ENCODE peak calls at places on chromosomes 16 and 17, in five cellular contexts. One of them, this sample, is unnamed.

GRCh38 chr17:70365098-70365583 is 195.8 kb downstream of the KCNJ2 start:
- DNase-seq in H1: no peak
- DNase-seq in K562: no peak
- DNase-seq in HepG2: no peak
- DNase-seq in GM12878: peak
- DNase-seq in this sample: no peak

GRCh38 chr17:43900183-43900857 is 7.0 kb downstream of the MPP2 start:
- DNase-seq in H1: peak
- DNase-seq in HepG2: peak
- DNase-seq in K562: peak
- DNase-seq in GM12878: no peak
- DNase-seq in this sample: peak

GRCh38 chr16:3879887-3880564 is 487 bp downstream of the CREBBP start:
- DNase-seq in GM12878: no peak
- DNase-seq in H1: no peak
- DNase-seq in K562: peak
- DNase-seq in HepG2: no peak
- DNase-seq in this sample: peak

GRCh38 chr17:13562271-13562800 is 39.4 kb downstream of the HS3ST3A1 start:
- DNase-seq in GM12878: no peak
- DNase-seq in H1: no peak
- DNase-seq in HepG2: no peak
- DNase-seq in K562: peak
- DNase-seq in this sample: no peak

GRCh38 chr17:44097110-44097810 is 26.2 kb downstream of the HDAC5 start:
- DNase-seq in GM12878: no peak
- DNase-seq in K562: peak
- DNase-seq in H1: no peak
- DNase-seq in HepG2: peak
- DNase-seq in this sample: no peak

GRCh38 chr16:83940630-83941378 is 12.2 kb upstream of the OSGIN1 start:
- DNase-seq in K562: no peak
- DNase-seq in H1: no peak
- DNase-seq in HepG2: no peak
- DNase-seq in GM12878: no peak
- DNase-seq in this sample: no peak

GRCh38 chr17:45783593-45784292 is 377 bp upstream of the CRHR1 start:
- DNase-seq in GM12878: no peak
- DNase-seq in HepG2: no peak
- DNase-seq in H1: no peak
- DNase-seq in K562: peak
- DNase-seq in this sample: peak

GRCh38 chr17:58576679-58577367 is 62.4 kb upstream of the MTMR4 start:
- DNase-seq in GM12878: no peak
- DNase-seq in K562: peak
- DNase-seq in H1: no peak
- DNase-seq in HepG2: peak
- DNase-seq in this sample: no peak

GRCh38 chr17:42288985-42289862 is 926 bp downstream of the STAT5A start:
- DNase-seq in GM12878: no peak
- DNase-seq in HepG2: no peak
- DNase-seq in K562: peak
- DNase-seq in H1: peak
- DNase-seq in this sample: no peak

GRCh38 chr16:50470687-50471086 is 77.5 kb upstream of the NKD1 start:
- DNase-seq in K562: no peak
- DNase-seq in H1: no peak
- DNase-seq in GM12878: no peak
- DNase-seq in HepG2: no peak
- DNase-seq in this sample: no peak

GRCh38 chr16:30567991-30568638 is 3.4 kb downstream of the ZNF688 start:
- DNase-seq in GM12878: peak
- DNase-seq in K562: no peak
- DNase-seq in H1: no peak
- DNase-seq in HepG2: peak
- DNase-seq in this sample: no peak

GRCh38 chr17:48625502-48626201 is 506 bp downstream of the HOXB9 start:
- DNase-seq in H1: peak
- DNase-seq in HepG2: no peak
- DNase-seq in GM12878: no peak
- DNase-seq in K562: peak
- DNase-seq in this sample: no peak

GRCh38 chr16:4940719-4941118 is 3.8 kb upstream of the PPL start:
- DNase-seq in GM12878: no peak
- DNase-seq in HepG2: no peak
- DNase-seq in K562: no peak
- DNase-seq in H1: no peak
- DNase-seq in this sample: no peak

GRCh38 chr17:31696184-31696602 is 162.9 kb downstream of the COPRS start:
- DNase-seq in H1: peak
- DNase-seq in K562: no peak
- DNase-seq in HepG2: peak
- DNase-seq in GM12878: no peak
- DNase-seq in this sample: peak

GRCh38 chr16:84795338-84796053 is 24.3 kb upstream of the CRISPLD2 start:
- DNase-seq in H1: no peak
- DNase-seq in HepG2: no peak
- DNase-seq in K562: no peak
- DNase-seq in GM12878: no peak
- DNase-seq in this sample: no peak

GRCh38 chr17:73782641-73783381 is 138.6 kb upstream of the SDK2 start:
- DNase-seq in GM12878: no peak
- DNase-seq in K562: peak
- DNase-seq in H1: no peak
- DNase-seq in HepG2: no peak
- DNase-seq in this sample: no peak

GRCh38 chr17:33871720-33872535 is 383.2 kb upstream of the CCL2 start:
- DNase-seq in H1: no peak
- DNase-seq in HepG2: no peak
- DNase-seq in K562: peak
- DNase-seq in GM12878: no peak
- DNase-seq in this sample: no peak

GRCh38 chr17:76240461-76241204 is at the start of gene RNF157:
- DNase-seq in K562: peak
- DNase-seq in GM12878: no peak
- DNase-seq in H1: peak
- DNase-seq in HepG2: peak
- DNase-seq in this sample: peak

GRCh38 chr16:75559564-75560372 is 3.7 kb upstream of the TMEM231 start:
- DNase-seq in GM12878: no peak
- DNase-seq in H1: no peak
- DNase-seq in K562: peak
- DNase-seq in HepG2: no peak
- DNase-seq in this sample: no peak
- H3K9ac ChIP-seq in GM12878: no peak
- H3K9ac ChIP-seq in H1: no peak
- H3K9ac ChIP-seq in K562: no peak
- H3K9ac ChIP-seq in HepG2: no peak
- H3K9ac ChIP-seq in this sample: no peak

GRCh38 chr17:62805234-62805633 is 2.9 kb downstream of the MARCHF10 start:
- DNase-seq in H1: no peak
- DNase-seq in HepG2: no peak
- DNase-seq in K562: no peak
- DNase-seq in GM12878: no peak
- DNase-seq in this sample: no peak

GRCh38 chr17:62809656-62810055 is 1.5 kb upstream of the MARCHF10 start:
- DNase-seq in HepG2: no peak
- DNase-seq in K562: no peak
- DNase-seq in GM12878: no peak
- DNase-seq in H1: no peak
- DNase-seq in this sample: no peak

GRCh38 chr17:62804822-62805221 is 3.3 kb downstream of the MARCHF10 start:
- DNase-seq in K562: no peak
- DNase-seq in H1: no peak
- DNase-seq in GM12878: no peak
- DNase-seq in HepG2: no peak
- DNase-seq in this sample: no peak

GRCh38 chr17:62808576-62808970 is 459 bp upstream of the MARCHF10 start:
- DNase-seq in K562: no peak
- DNase-seq in H1: no peak
- DNase-seq in HepG2: no peak
- DNase-seq in GM12878: no peak
- DNase-seq in this sample: no peak

DNA sequence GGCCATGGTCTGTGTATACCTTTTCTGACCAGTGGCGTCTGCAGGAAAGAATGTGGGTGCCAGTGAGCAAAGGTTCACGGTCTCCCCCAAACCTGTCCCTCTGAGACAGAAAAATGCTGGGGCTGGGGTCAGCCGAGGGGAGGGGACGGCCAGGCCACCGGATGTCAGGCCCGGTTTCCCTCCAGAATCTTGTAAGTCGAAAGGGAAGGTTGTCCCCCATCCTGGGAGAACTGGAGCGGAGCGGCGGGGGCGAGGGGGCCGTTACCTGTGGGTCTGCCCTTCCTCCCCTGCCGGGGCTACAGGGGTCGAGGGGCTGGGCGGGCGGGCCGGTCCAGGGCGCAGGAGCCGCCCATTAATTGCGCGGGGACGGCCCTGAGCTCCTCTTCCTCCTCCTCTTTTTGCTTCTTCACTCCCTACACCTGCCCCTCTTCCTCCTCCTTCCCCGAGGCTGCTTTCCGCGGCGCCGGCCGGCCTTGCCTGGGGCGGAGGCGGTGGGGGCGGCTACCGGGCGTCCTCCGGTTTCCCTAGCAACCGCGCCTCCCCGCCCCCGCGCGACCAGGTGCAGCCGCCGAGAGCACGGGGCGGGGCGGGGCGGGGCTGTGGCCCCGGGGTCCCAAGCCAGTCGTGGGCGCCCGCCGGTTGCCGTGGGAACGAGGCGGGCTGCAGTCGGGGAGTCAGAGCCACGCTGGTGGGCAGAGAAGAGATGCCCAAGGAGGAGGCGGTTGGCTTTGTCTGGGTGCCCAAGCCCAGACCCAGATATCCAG is at the start of gene MARCHF10:
- DNase-seq in K562: peak
- DNase-seq in H1: peak
- DNase-seq in HepG2: no peak
- DNase-seq in GM12878: no peak
- DNase-seq in this sample: peak
- TF ChIP-seq USF2 in K562: no peak
- TF ChIP-seq USF2 in H1: no peak
- TF ChIP-seq USF2 in HepG2: no peak
- TF ChIP-seq USF2 in GM12878: no peak
- TF ChIP-seq USF2 in this sample: no peak

GRCh38 chr16:87784812-87785211 is 19.0 kb upstream of the KLHDC4 start:
- DNase-seq in K562: no peak
- DNase-seq in HepG2: peak
- DNase-seq in H1: no peak
- DNase-seq in GM12878: no peak
- DNase-seq in this sample: no peak

GRCh38 chr16:87792205-87792565 is 26.4 kb upstream of the KLHDC4 start:
- DNase-seq in GM12878: no peak
- DNase-seq in H1: no peak
- DNase-seq in K562: no peak
- DNase-seq in HepG2: no peak
- DNase-seq in this sample: no peak

GRCh38 chr16:87790278-87791023 is 24.7 kb upstream of the KLHDC4 start:
- DNase-seq in K562: no peak
- DNase-seq in H1: no peak
- DNase-seq in HepG2: no peak
- DNase-seq in GM12878: no peak
- DNase-seq in this sample: peak

GRCh38 chr16:87791295-87792204 is 25.8 kb upstream of the KLHDC4 start:
- DNase-seq in HepG2: no peak
- DNase-seq in H1: no peak
- DNase-seq in GM12878: no peak
- DNase-seq in K562: no peak
- DNase-seq in this sample: no peak

DNA sequence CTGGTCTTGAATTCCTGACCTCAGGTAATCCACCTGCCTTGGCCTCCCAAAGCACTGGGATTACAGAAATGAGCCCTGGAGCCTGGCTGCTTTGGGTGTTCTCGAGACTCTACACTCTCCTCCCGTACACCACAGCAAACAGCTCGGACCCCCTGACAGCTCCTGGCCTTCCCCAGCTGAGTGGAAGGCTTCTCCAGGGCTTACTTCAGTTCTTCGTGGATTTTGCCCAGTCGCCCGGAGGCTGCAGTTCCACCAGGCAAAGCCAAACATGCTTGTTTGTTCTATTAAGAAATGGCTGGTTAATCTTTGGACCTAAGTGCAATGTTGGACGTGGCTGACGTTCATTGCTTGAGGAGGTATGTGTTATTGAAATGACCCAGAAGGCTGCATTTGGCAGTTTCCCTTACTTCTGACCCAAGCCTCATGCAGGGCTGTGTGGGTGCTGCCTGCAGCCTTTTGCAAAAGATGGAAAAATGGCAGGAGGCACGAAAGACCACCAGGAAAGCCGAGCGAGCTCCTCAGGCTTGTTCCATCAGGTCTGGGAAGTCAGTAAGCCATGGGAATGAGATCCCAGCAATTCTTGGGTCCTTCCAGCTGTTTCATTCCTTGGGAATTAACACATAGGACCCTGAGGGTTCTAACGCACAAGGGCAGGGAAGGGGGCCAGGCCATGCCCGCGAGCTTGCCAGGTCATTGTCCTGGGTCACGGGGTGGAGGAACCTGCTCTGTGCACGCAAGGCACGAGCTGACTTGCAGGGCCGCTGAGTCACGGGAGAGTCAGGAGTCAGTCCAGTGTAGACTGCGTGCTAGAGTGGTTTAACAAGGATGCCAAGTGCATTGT is 23.9 kb upstream of the KLHDC4 start:
- DNase-seq in GM12878: no peak
- DNase-seq in HepG2: peak
- DNase-seq in K562: no peak
- DNase-seq in H1: no peak
- DNase-seq in this sample: no peak
- TF ChIP-seq POLR2AphosphoS5 in GM12878: no peak
- TF ChIP-seq POLR2AphosphoS5 in HepG2: peak
- TF ChIP-seq POLR2AphosphoS5 in K562: no peak
- TF ChIP-seq POLR2AphosphoS5 in H1: no peak
- TF ChIP-seq POLR2AphosphoS5 in this sample: no peak

GRCh38 chr16:68276223-68276622 is 11.9 kb downstream of the SLC7A6 start:
- DNase-seq in HepG2: no peak
- DNase-seq in K562: no peak
- DNase-seq in GM12878: no peak
- DNase-seq in H1: no peak
- DNase-seq in this sample: no peak
- H3K9ac ChIP-seq in HepG2: peak
- H3K9ac ChIP-seq in K562: no peak
- H3K9ac ChIP-seq in GM12878: no peak
- H3K9ac ChIP-seq in H1: no peak
- H3K9ac ChIP-seq in this sample: no peak

DNA sequence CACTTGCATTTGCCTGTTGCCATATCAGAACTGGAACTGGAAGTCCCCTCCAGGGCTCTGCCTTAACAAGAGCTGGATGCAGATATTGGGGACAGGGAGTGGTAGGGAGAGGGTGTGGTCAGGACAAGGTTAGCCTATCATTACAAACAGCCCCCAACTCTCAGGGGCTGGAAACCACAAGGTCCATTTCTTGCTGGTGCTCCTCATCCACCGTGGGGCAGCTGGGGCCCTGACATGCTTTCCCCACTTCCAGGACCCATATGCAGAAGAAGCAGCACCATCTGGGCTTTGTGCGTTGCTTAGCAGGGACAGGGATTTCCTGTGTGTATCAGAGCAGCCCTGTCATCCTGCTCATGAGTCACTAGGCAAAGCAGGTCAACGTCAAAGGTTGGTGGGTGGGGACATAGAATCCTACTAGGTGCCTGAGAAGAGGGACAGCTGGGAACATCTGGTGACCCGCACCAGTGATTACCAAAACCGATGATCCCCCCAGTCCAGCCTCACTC is 26.9 kb downstream of the RGS9 start:
- DNase-seq in HepG2: peak
- DNase-seq in GM12878: no peak
- DNase-seq in K562: peak
- DNase-seq in H1: no peak
- DNase-seq in this sample: no peak
- TF ChIP-seq USF2 in HepG2: no peak
- TF ChIP-seq USF2 in GM12878: no peak
- TF ChIP-seq USF2 in K562: no peak
- TF ChIP-seq USF2 in H1: no peak
- TF ChIP-seq USF2 in this sample: no peak